ENCODE peak calls at places on chromosomes 13 and 19, in five cellular contexts. O, S, D, R and N are unnamed samples.

GRCh38 chr19:34844254-34844653 is 71.2 kb upstream of the ZNF599 start:
- DNase-seq in O (no peak), S (no peak), D (no peak), R (peak; percentile 3), N (no peak)

GRCh38 chr19:14088634-14089411 is 1.7 kb downstream of the SAMD1 start:
- DNase-seq in O (no peak), S (no peak), D (no peak), R (no peak), N (no peak)

GRCh38 chr13:108957369-108958012 is 328.1 kb downstream of the MYO16 start:
- DNase-seq in O (no peak), S (no peak), D (no peak), R (no peak), N (no peak)

GRCh38 chr13:113857531-113858195 is 6.2 kb downstream of the GAS6 start:
- DNase-seq in O (no peak), S (no peak), D (no peak), R (peak; percentile 26), N (no peak)

GRCh38 chr19:8821748-8822241 is 10.3 kb downstream of the ZNF558 start:
- DNase-seq in O (no peak), S (no peak), D (no peak), R (no peak), N (no peak)

GRCh38 chr19:54393381-54393780 is 21.9 kb upstream of the TTYH1 start:
- DNase-seq in O (no peak), S (no peak), D (no peak), R (no peak), N (no peak)

GRCh38 chr19:18021121-18021755 is 13.3 kb downstream of the ARRDC2 start:
- DNase-seq in O (peak; percentile 93), S (no peak), D (peak; percentile 84), R (peak; percentile 88), N (peak; percentile 78)

GRCh38 chr13:31090921-31091624 is 70.6 kb downstream of the HSPH1 start:
- DNase-seq in O (no peak), S (no peak), D (no peak), R (no peak), N (no peak)

GRCh38 chr19:1860133-1860775 is 3.1 kb downstream of the KLF16 start:
- DNase-seq in O (peak; percentile 77), S (no peak), D (peak; percentile 82), R (no peak), N (peak; percentile 85)

GRCh38 chr19:8505680-8506401 is 3.4 kb upstream of the PRAM1 start:
- DNase-seq in O (peak; percentile 79), S (no peak), D (peak; percentile 87), R (peak; percentile 83), N (peak; percentile 82)

GRCh38 chr19:41479757-41480191 is 36.8 kb downstream of the ERICH4 start:
- DNase-seq in O (peak; percentile 83), S (no peak), D (no peak), R (no peak), N (no peak)

GRCh38 chr19:10815969-10816635 is 19.9 kb downstream of the TMED1 start:
- DNase-seq in O (no peak), S (no peak), D (no peak), R (no peak), N (no peak)

GRCh38 chr19:16978156-16978555 is 48.5 kb downstream of the CPAMD8 start:
- DNase-seq in O (no peak), S (no peak), D (no peak), R (no peak), N (no peak)

GRCh38 chr19:33245948-33246728 is 20.5 kb upstream of the SLC7A10 start:
- DNase-seq in O (peak; percentile 67), S (no peak), D (no peak), R (no peak), N (no peak)

GRCh38 chr13:26698392-26699196 is 62.0 kb downstream of the GPR12 start:
- DNase-seq in O (peak; percentile 80), S (peak; percentile 57), D (peak; percentile 88), R (peak; percentile 89), N (peak; percentile 85)

GRCh38 chr19:45640849-45641273 is 1.7 kb upstream of the EML2 start:
- DNase-seq in O (peak; percentile 20), S (no peak), D (peak; percentile 73), R (peak; percentile 50), N (peak; percentile 34)

GRCh38 chr19:12484371-12485322 is at the start of gene ZNF709:
- DNase-seq in O (peak; percentile 91), S (peak; percentile 47), D (peak; percentile 95), R (peak; percentile 92), N (peak; percentile 93)

GRCh38 chr19:29060833-29061364 is 152.1 kb downstream of the UQCRFS1 start:
- DNase-seq in O (no peak), S (no peak), D (no peak), R (no peak), N (no peak)

DNA sequence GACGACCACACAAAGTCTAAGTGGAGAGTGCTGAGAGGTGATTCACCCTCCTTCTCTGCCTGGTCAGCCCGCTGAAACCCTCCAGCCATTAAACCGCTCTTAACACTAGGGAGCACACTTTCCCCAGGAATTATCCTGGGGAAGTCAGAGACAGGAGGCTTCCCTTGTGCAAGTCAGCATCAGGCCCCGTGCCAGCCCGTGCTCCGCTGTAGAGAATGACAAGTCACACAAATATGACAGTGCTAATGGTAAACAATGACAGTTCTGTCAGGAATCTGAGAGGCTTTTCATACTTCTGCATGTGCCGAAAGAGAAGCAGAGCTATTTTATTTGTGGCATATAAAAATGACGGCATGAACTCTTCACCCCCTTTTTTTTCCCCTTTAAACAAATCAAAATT is 816.9 kb upstream of the SLC10A2 start:
- DNase-seq in O (peak; percentile 86), S (peak; percentile 69), D (peak; percentile 52), R (peak; percentile 68), N (peak; percentile 50)
- H3K4me3 ChIP-seq in O (peak overlapping the region; percentile 49), S (no peak overlapping the region), D (no peak overlapping the region), R (no peak overlapping the region), N (no peak overlapping the region)

GRCh38 chr13:59734393-59734792 is 429.3 kb downstream of the DIAPH3 start:
- DNase-seq in O (no peak), S (no peak), D (no peak), R (no peak), N (no peak)
- H3K4me3 ChIP-seq in O (no peak overlapping the region), S (no peak overlapping the region), D (no peak overlapping the region), R (no peak overlapping the region), N (no peak overlapping the region)

DNA sequence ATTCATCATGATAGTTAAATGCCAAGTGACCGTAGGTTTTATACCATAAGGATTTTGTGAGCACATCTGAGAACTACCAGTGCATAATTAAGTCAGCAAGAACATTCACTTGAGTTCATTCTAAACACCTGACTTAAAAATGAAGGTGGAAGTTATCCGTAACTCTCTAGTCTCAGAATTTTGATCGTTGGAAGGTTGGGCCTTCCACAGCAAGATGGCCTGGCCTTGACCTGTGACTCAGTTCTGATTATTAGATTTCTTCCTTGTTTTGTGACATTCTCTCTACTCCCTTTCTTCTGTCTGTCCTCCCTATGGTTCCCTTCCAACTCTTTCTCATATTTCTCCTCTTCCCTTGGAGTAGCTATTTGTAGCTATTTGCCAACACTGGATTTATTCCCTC is 20.0 kb upstream of the WDFY2 start:
- DNase-seq in O (no peak), S (no peak), D (no peak), R (no peak), N (no peak)
- H3K4me3 ChIP-seq in O (no peak overlapping the region), S (no peak overlapping the region), D (no peak overlapping the region), R (no peak overlapping the region), N (no peak overlapping the region)

DNA sequence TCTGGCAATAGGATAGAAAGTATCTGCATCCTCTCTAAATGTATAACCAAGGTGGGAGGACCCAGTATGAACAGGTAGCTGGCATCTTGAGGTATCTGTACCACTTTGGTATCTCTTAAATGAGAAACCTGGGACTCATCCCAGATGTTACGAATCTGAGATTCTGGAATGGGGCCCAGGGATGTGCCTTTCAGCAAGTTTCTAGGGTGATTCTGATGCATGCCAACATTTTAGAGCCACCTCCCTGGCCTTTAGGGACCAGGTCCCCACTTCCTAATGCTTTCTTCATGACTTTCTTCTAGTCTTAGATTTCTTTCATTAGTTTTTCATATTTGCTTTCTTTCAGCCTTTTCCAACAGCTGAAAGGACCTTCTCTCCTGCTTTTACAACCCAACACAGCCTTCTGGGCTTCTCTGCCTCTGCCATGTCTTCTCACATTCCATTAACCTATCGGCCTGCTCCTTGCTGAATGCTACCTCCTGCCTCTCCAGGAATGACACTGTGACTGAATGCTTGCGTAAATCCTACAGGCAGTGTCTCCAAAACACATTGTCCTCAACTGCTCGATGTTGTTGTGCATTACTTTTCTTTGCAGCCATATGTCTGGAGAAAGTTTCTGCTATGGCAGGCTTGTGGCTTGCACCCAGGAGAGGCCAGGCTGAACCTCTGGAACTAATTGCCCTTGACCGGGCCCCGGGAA is 284.0 kb downstream of the DNAJC15 start:
- DNase-seq in O (no peak), S (no peak), D (no peak), R (no peak), N (no peak)
- H3K4me3 ChIP-seq in O (no peak overlapping the region), S (no peak overlapping the region), D (no peak overlapping the region), R (no peak overlapping the region), N (no peak overlapping the region)

DNA sequence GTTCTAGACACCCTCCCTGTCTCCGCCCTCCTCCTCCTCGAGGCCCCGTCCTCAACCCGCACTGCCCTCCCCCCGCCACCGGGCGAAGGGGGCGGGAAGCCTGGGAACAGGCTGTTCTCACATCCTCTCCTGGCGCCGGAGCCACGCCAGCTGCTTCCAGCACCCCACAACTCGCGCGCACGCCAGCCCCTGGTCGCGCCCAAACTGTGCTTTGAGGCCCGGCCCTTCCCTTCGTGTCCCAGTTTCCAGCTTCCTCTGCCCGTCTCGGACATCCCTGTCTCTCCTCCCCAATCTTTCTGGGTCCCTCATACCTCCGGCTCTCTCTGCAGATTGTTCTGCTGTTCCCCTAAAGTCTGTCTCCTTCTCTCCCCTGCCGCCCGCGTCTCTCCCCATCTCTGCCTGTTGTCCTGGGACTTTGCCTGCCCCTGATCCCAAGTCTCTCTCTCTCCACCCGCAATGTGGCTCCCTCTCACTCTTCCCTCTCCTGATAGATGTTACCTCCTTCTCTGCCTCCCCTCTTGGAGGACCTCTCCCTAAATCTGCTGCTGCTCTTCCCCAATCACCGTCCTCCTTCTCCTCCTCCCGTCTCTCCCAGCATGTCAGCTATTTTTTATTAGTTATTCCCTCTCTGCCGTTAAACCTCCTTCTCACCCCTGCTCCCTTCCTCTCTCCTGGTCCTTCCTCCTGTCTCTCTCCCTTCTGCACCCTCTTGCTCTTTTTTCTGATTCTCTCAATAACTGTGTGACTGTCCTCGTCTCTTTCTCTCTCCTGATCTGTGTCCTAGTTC is 14.2 kb downstream of the DPF1 start:
- DNase-seq in O (peak; percentile 89), S (no peak), D (peak; percentile 50), R (peak; percentile 49), N (peak; percentile 47)
- H3K4me3 ChIP-seq in O (peak overlapping the region; percentile 12), S (no peak overlapping the region), D (no peak overlapping the region), R (peak overlapping the region; percentile 22), N (peak overlapping the region; percentile 29)

GRCh38 chr13:96091932-96092253 is 2.0 kb downstream of the HS6ST3 start:
- DNase-seq in O (no peak), S (no peak), D (no peak), R (no peak), N (no peak)
- H3K4me3 ChIP-seq in O (peak overlapping the region; percentile 84), S (no peak overlapping the region), D (no peak overlapping the region), R (peak overlapping the region; percentile 63), N (no peak overlapping the region)